ENCODE peak calls at places on chromosome 2, in four cellular contexts. V is choroid plexus epithelial cell, L is upper lobe of right lung, P is immature natural killer cell. D is an unnamed sample.

GRCh38 chr2:209383212-209383611 is 40.6 kb upstream of the MAP2 start:
- DNase-seq in L (no peak), P (no peak), V (peak; percentile 85), D (no peak)

GRCh38 chr2:98012561-98012979 is 16.8 kb upstream of the TMEM131 start:
- DNase-seq in V (peak; percentile 21), L (no peak), P (no peak), D (no peak)

GRCh38 chr2:30871980-30872789 is 64.9 kb upstream of the CAPN13 start:
- DNase-seq in P (no peak), L (no peak), V (no peak), D (no peak)

GRCh38 chr2:62568074-62568473 is 62.1 kb upstream of the TMEM17 start:
- DNase-seq in L (no peak), P (no peak), V (no peak), D (no peak)

GRCh38 chr2:69946351-69947077 is 14.9 kb downstream of the ASPRV1 start:
- DNase-seq in P (peak; percentile 68), L (no peak), V (peak; percentile 49), D (peak; percentile 31)

GRCh38 chr2:202944403-202944802 is 32.3 kb downstream of the CARF start:
- DNase-seq in L (no peak), P (no peak), V (peak; percentile 61), D (no peak)

GRCh38 chr2:207879536-207879935 is 109.8 kb upstream of the FZD5 start:
- DNase-seq in V (no peak), L (no peak), P (no peak), D (no peak)

GRCh38 chr2:111705711-111706323 is 178.2 kb downstream of the ANAPC1 start:
- DNase-seq in V (peak; percentile 81), L (no peak), P (no peak), D (no peak)

GRCh38 chr2:130756041-130756720 is 841 bp downstream of the AMER3 start:
- DNase-seq in L (no peak), V (peak; percentile 6), P (peak; percentile 36), D (no peak)

GRCh38 chr2:222864296-222864695 is 3.5 kb downstream of the ACSL3 start:
- DNase-seq in L (no peak), P (no peak), V (peak; percentile 92), D (no peak)

GRCh38 chr2:205556357-205556756 is 125.9 kb upstream of the NRP2 start:
- DNase-seq in L (no peak), P (no peak), V (no peak), D (no peak)

GRCh38 chr2:221106241-221106640 is 465.9 kb downstream of the EPHA4 start:
- DNase-seq in V (no peak), P (no peak), L (no peak), D (no peak)

GRCh38 chr2:224084266-224084892 is 45.3 kb upstream of the SERPINE2 start:
- DNase-seq in P (no peak), L (no peak), V (no peak), D (no peak)

GRCh38 chr2:70850905-70851304 is 15.3 kb upstream of the CD207 start:
- DNase-seq in L (no peak), P (no peak), V (no peak), D (no peak)

GRCh38 chr2:152421521-152422367 is 86.8 kb downstream of the FMNL2 start:
- DNase-seq in P (no peak), L (no peak), V (peak; percentile 98), D (peak; percentile 54)

GRCh38 chr2:106867231-106867943 is 18.6 kb downstream of the ST6GAL2 start:
- DNase-seq in V (no peak), P (no peak), L (no peak), D (no peak)

GRCh38 chr2:234772775-234773064 is 179.1 kb upstream of the SH3BP4 start:
- DNase-seq in V (no peak), L (no peak), P (no peak), D (no peak)

D was measured in GDM1.